ENCODE peak calls at places on chromosomes 12 and 14, in eight cellular contexts. A is SK-N-SH, K is HCT116, E is neural progenitor cell, P is PC-3, F is GM23338, G is MM.1S, O is OCI-LY7. I is an unnamed sample.

GRCh38 chr12:7113389-7113871 is 4.4 kb upstream of the C1RL start:
- DNase-seq in G (peak; percentile 56), K (no peak), O (peak; percentile 62), E (peak; percentile 54), F (peak; percentile 64), A (peak; percentile 61), P (peak; percentile 33), I (peak; percentile 44)

GRCh38 chr12:77943466-77943865 is 112.8 kb downstream of the NAV3 start:
- DNase-seq in E (no peak), K (peak; percentile 43), O (no peak), G (no peak), F (no peak), P (peak; percentile 84), A (no peak), I (no peak)

GRCh38 chr12:71195338-71195896 is 37.6 kb upstream of the TSPAN8 start:
- DNase-seq in F (no peak), E (no peak), A (no peak), O (no peak), G (no peak), K (no peak), P (peak; percentile 28), I (peak; percentile 14)

GRCh38 chr12:93407963-93408283 is 30.2 kb downstream of the NUDT4 start:
- DNase-seq in A (no peak), O (no peak), P (no peak), E (no peak), F (no peak), G (no peak), K (no peak), I (no peak)

GRCh38 chr12:93895096-93895460 is 217.9 kb downstream of the CRADD start:
- DNase-seq in G (no peak), E (no peak), K (no peak), A (no peak), P (no peak), F (peak; percentile 23), O (no peak), I (no peak)

GRCh38 chr14:99230271-99231141 is 41.5 kb downstream of the BCL11B start:
- DNase-seq in G (peak; percentile 60), A (no peak), P (no peak), K (no peak), E (peak; percentile 64), O (no peak), F (peak; percentile 69), I (peak; percentile 55)

GRCh38 chr12:102169922-102170698 is 27.5 kb downstream of the PMCH start:
- DNase-seq in A (peak; percentile 24), K (peak; percentile 4), G (peak; percentile 45), P (peak; percentile 60), F (peak; percentile 59), O (peak; percentile 24), E (peak; percentile 49), I (peak; percentile 43)

GRCh38 chr12:46445551-46446235 is 73.1 kb upstream of the SLC38A2 start:
- DNase-seq in A (no peak), E (no peak), P (peak; percentile 71), F (no peak), K (no peak), G (no peak), O (no peak), I (no peak)

GRCh38 chr12:85725991-85726390 is 110.2 kb downstream of the RASSF9 start:
- DNase-seq in O (no peak), A (no peak), G (no peak), E (no peak), P (no peak), K (no peak), F (no peak), I (no peak)

GRCh38 chr12:72346331-72346944 is 74.3 kb downstream of the TRHDE start:
- DNase-seq in K (peak; percentile 77), P (peak; percentile 93), F (peak; percentile 95), A (peak; percentile 29), E (peak; percentile 91), G (peak; percentile 67), O (peak; percentile 73), I (peak; percentile 89)

GRCh38 chr12:117985182-117985581 is 16.4 kb upstream of the KSR2 start:
- DNase-seq in E (no peak), F (no peak), O (no peak), P (peak; percentile 74), G (no peak), K (peak; percentile 40), A (no peak), I (no peak)

GRCh38 chr12:94172973-94173372 is 24.6 kb downstream of the PLXNC1 start:
- DNase-seq in F (no peak), G (peak; percentile 82), O (no peak), K (no peak), E (no peak), P (peak; percentile 60), A (no peak), I (peak; percentile 85)

GRCh38 chr12:2258035-2258434 is 205.2 kb downstream of the CACNA1C start:
- DNase-seq in F (no peak), P (no peak), O (no peak), A (no peak), K (no peak), G (no peak), E (no peak), I (no peak)

GRCh38 chr14:88195676-88196075 is 127.4 kb downstream of the KCNK10 start:
- DNase-seq in A (peak; percentile 65), O (no peak), E (peak; percentile 70), P (no peak), G (no peak), F (peak; percentile 48), K (no peak), I (peak; percentile 22)

GRCh38 chr12:9869307-9870161 is at the start of gene CLEC2B:
- DNase-seq in E (peak; percentile 16), O (peak; percentile 44), G (peak; percentile 67), K (no peak), A (no peak), F (no peak), P (peak; percentile 69), I (peak; percentile 13)

GRCh38 chr12:5905757-5906156 is 39.3 kb downstream of the ANO2 start:
- DNase-seq in K (no peak), F (no peak), O (no peak), P (no peak), A (no peak), E (no peak), G (no peak), I (no peak)

GRCh38 chr14:51369814-51370213 is 129.8 kb downstream of the TMX1 start:
- DNase-seq in P (peak; percentile 51), G (peak; percentile 10), F (peak; percentile 41), O (peak; percentile 2), K (peak; percentile 18), E (no peak), A (no peak), I (no peak)

GRCh38 chr14:74179775-74180354 is 59.4 kb upstream of the VSX2 start:
- DNase-seq in P (no peak), E (no peak), O (no peak), K (no peak), A (no peak), F (no peak), G (no peak), I (no peak)
- H3K4me1 ChIP-seq in P (no peaks in the 10 kb centered on the region), E (no peaks in the 10 kb centered on the region), O (no peaks in the 10 kb centered on the region), K (no peaks in the 10 kb centered on the region), A (no peaks in the 10 kb centered on the region), F (no peaks in the 10 kb centered on the region), G (peaks cover 4% of the 10 kb centered on the region), I (no peaks in the 10 kb centered on the region)

DNA sequence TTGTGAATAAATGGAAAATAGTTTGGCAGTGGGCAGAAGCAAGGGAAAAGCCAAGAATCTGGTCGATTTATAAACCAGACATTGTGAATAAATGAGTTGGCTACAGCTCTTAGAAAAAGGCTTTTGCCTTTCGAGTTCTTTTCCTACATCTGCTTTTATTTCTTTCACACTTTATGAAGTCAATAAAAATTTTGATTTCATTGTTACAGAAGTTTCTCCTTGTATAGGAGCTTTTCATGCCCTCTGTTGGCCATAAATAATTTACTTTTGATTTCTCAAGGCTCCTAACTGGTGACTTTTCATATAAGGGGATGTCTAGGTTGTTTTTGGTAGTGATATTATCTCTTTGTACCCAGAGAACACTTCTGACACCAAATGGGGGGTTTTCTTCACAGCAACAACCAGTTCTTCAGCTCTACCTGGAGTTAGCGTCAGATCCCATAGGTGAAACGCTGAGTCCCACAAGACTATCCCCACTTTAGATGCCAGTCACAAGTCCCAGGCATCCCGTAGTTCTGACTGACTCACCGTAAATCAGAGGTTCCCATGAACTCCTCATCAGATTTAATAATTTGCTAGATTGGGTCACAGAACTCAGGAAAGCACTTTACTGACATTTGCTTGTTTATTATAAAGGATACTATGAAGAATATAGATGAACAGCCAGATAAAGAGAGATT is 136.4 kb upstream of the DNM1L start:
- DNase-seq in G (no peak), K (no peak), O (no peak), P (no peak), A (no peak), E (no peak), F (no peak), I (no peak)
- TF ChIP-seq CTCF in G (no peak), K (no peak), O (peak; percentile 56), P (peak; percentile 15), A (peak; percentile 21), E (no peak), F (no peak), I (peak; percentile 2)

DNA sequence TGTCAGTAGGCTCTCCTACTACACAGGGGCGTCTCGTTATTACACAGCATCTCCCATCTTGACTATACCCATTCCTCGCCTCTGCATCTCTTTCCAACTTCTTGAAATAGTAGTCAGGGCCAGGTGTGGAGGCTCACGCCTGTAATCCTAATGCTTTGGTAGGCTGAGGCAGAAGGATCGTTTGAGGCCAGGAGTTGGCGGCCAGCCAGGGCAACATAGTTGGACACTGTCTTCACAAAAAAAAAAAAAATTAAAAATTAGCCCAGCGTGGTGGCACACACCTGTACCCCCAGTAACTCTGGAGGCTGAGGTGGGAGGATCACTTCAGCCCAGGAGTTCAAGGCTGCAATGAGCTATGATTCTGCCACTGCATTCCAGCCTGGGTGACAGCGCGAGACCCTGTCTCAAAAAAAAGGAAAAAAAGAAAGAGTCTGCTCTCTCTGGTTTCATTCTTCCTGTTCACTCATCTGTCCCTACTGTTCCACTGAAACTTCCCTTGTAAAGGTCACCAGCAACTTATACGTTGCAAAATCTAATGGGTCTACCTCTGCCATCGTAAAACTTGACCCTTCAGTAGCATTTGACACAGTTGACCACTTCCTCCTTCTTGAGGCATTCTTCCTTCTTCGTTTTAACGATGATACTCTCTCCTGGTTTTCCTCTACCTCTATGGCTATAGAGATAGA is 41.0 kb upstream of the PTGR2 start:
- DNase-seq in O (no peak), P (no peak), F (no peak), K (no peak), E (no peak), A (no peak), G (no peak), I (no peak)
- TF ChIP-seq EZH2phosphoT487 in O (no peak), P (no peak), F (no peak), K (no peak), E (no peak), A (no peak), G (no peak), I (no peak)

DNA sequence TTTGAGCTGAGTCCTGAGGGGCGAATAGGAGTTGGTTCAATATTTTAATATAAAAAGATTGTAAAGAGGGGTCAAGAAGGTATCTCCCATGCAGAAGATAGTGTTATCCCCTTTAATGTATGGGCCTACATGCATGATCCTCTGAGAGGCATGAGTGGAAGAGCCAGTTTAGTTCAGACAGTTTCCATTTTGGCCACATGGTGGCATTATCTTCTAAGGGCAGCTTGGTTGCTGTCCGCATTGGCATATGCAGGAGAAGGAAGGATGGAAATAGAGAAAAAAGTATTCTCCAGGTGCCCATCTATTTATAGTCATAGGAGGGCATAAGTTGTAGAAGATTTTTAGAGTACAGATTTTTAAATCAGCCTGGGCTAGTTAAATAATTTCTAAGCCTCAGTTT is 5.4 kb downstream of the SAMD4A start:
- DNase-seq in K (no peak), F (peak; percentile 88), P (peak; percentile 82), A (peak; percentile 34), E (peak; percentile 65), O (peak; percentile 36), G (peak; percentile 25), I (no peak)
- H3K4me1 ChIP-seq in K (peaks cover 30% of the 10 kb centered on the region), F (peaks cover 19% of the 10 kb centered on the region), P (peaks cover 34% of the 10 kb centered on the region), A (peaks cover 28% of the 10 kb centered on the region), E (no peaks in the 10 kb centered on the region), O (peaks cover 3% of the 10 kb centered on the region), G (no peaks in the 10 kb centered on the region), I (peaks cover 25% of the 10 kb centered on the region)

I was measured in hepatocyte.